ENCODE peak calls at places on chromosomes 2 and 18, in ten cellular contexts. Y is Peyer's patch, Q is mammary epithelial cell, T is pancreas, C is thoracic aorta, L is lung, G is stomach, V is astrocyte, D is cardiac muscle cell, N is body of pancreas. H is an unnamed sample. For H3K4me1, the result is how much of the 10 kb centered on the place peaks cover.

GRCh38 chr2:19850056-19850455 is 51.7 kb downstream of the TTC32 start:
- DNase-seq in Y (no peak), Q (no peak), T (no peak), C (no peak), L (no peak), G (no peak), V (no peak), D (no peak), N (no peak), H (no peak)

GRCh38 chr2:32495139-32495538 is 132.7 kb upstream of the TTC27 start:
- DNase-seq in Y (no peak), Q (no peak), T (no peak), C (no peak), L (no peak), G (no peak), V (peak), D (no peak), N (no peak), H (no peak)

GRCh38 chr2:69449906-69450305 is 12.7 kb upstream of the NFU1 start:
- DNase-seq in Y (no peak), Q (no peak), T (no peak), C (no peak), L (no peak), G (no peak), V (peak), D (no peak), N (no peak), H (peak)

GRCh38 chr2:108593547-108594098 is 59.4 kb downstream of the LIMS1 start:
- DNase-seq in Y (no peak), Q (peak), T (no peak), C (no peak), L (no peak), G (no peak), V (peak), D (peak), N (no peak), H (peak)

GRCh38 chr2:24421668-24422067 is 61.3 kb upstream of the ITSN2 start:
- DNase-seq in Y (peak), Q (peak), T (no peak), C (no peak), L (peak), G (peak), V (peak), D (peak), N (peak), H (no peak)

GRCh38 chr2:177164131-177164530 is 48.5 kb upstream of the HNRNPA3 start:
- DNase-seq in Y (no peak), Q (no peak), T (no peak), C (no peak), L (no peak), G (no peak), V (no peak), D (peak), N (no peak), H (no peak)

GRCh38 chr2:70124983-70125480 is 37.8 kb downstream of the PCBP1 start:
- DNase-seq in Y (peak), Q (no peak), T (peak), C (no peak), L (peak), G (peak), V (no peak), D (peak), N (peak), H (peak)

GRCh38 chr2:9765611-9766531 is 77.4 kb upstream of the TAF1B start:
- DNase-seq in Y (peak), Q (peak), T (no peak), C (no peak), L (no peak), G (no peak), V (no peak), D (peak), N (no peak), H (peak)

GRCh38 chr18:54608008-54608642 is 17.1 kb downstream of the DYNAP start:
- DNase-seq in Y (no peak), Q (peak), T (no peak), C (no peak), L (no peak), G (no peak), V (peak), D (peak), N (no peak), H (no peak)

GRCh38 chr2:241161646-241162281 is 11.5 kb downstream of the PPP1R7 start:
- DNase-seq in Y (peak), Q (peak), T (no peak), C (peak), L (peak), G (peak), V (peak), D (peak), N (peak), H (peak)

GRCh38 chr2:240182966-240183365 is 42.5 kb upstream of the OTOS start:
- DNase-seq in Y (no peak), Q (no peak), T (no peak), C (no peak), L (no peak), G (no peak), V (no peak), D (no peak), N (no peak), H (no peak)

GRCh38 chr2:226911932-226912331 is 76.1 kb downstream of the RHBDD1 start:
- DNase-seq in Y (no peak), Q (peak), T (no peak), C (no peak), L (no peak), G (no peak), V (peak), D (peak), N (no peak), H (no peak)

GRCh38 chr2:168336786-168337388 is 89.5 kb upstream of the STK39 start:
- DNase-seq in Y (peak), Q (peak), T (peak), C (no peak), L (peak), G (peak), V (peak), D (no peak), N (peak), H (no peak)

GRCh38 chr2:66789741-66790140 is 354.8 kb downstream of the MEIS1 start:
- DNase-seq in Y (no peak), Q (peak), T (no peak), C (no peak), L (no peak), G (no peak), V (peak), D (no peak), N (no peak), H (no peak)

GRCh38 chr18:42745171-42745570 is 370.3 kb downstream of the RIT2 start:
- DNase-seq in Y (no peak), Q (no peak), T (no peak), C (no peak), L (no peak), G (no peak), V (no peak), D (no peak), N (no peak), H (no peak)
- TF ChIP-seq CTCF in Y (no peak), Q (no peak), T (no peak), C (no peak), L (no peak), G (no peak), V (no peak), D (no peak), N (no peak), H (no peak)

GRCh38 chr18:23405626-23406025 is 47.5 kb upstream of the RIOK3 start:
- DNase-seq in Y (no peak), Q (no peak), T (no peak), C (no peak), L (no peak), G (no peak), V (no peak), D (no peak), N (no peak), H (no peak)
- H3K4me1 ChIP-seq in Y (under half), Q (under half), T (under half), C (under half), L (under half), G (under half), V (under half), D (under half), N (under half), H (under half)

GRCh38 chr18:62183578-62184195 is 3.2 kb downstream of the PIGN start:
- DNase-seq in Y (no peak), Q (peak), T (no peak), C (no peak), L (peak), G (no peak), V (peak), D (peak), N (peak), H (no peak)

GRCh38 chr18:62186656-62187542 is at the start of the genes PIGN and RELCH:
- DNase-seq in Y (peak), Q (peak), T (peak), C (peak), L (peak), G (peak), V (peak), D (peak), N (peak), H (peak)

GRCh38 chr18:62182220-62182619 is 4.6 kb downstream of the PIGN start:
- DNase-seq in Y (no peak), Q (no peak), T (no peak), C (no peak), L (no peak), G (no peak), V (no peak), D (no peak), N (no peak), H (no peak)

GRCh38 chr18:62189208-62189607 is 2.2 kb downstream of the RELCH start:
- DNase-seq in Y (no peak), Q (no peak), T (no peak), C (no peak), L (no peak), G (no peak), V (no peak), D (no peak), N (no peak), H (no peak)

DNA sequence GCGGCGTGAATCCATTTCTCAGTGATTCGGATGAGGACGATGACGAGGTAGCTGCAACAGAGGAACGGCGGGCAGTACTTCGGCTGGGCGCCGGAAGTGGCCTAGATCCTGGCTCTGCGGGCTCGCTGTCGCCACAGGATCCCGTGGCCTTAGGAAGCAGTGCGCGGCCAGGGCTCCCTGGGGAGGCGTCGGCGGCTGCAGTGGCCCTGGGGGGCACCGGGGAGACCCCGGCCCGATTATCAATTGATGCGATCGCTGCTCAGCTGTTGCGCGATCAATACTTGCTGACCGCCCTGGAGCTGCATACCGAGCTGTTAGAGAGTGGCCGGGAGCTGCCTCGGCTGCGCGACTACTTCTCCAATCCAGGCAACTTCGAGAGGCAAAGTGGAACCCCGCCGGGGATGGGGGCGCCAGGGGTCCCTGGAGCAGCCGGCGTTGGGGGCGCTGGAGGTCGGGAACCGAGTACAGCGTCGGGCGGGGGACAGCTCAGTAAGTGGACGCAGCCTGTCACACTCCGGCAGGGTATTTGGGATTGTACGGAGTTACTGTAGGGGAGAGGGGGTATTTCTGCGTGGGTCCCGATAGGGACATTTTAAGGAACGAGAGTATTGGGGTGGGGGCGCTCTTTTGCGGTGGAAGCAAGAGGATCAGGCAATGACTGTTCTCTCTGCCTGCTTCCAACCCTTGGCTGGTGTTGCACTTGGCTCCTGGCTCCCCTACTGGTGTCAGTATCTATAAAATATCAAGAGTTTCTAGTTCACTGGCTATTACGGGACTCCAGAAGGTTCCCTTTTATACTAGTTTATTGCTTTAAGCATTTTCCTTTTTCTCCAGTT is 706 bp downstream of the RELCH start:
- DNase-seq in Y (peak), Q (peak), T (peak), C (no peak), L (peak), G (peak), V (peak), D (peak), N (peak), H (peak)
- TF ChIP-seq CTCF in Y (peak), Q (no peak), T (no peak), C (peak), L (no peak), G (no peak), V (peak), D (no peak), N (no peak), H (peak)

DNA sequence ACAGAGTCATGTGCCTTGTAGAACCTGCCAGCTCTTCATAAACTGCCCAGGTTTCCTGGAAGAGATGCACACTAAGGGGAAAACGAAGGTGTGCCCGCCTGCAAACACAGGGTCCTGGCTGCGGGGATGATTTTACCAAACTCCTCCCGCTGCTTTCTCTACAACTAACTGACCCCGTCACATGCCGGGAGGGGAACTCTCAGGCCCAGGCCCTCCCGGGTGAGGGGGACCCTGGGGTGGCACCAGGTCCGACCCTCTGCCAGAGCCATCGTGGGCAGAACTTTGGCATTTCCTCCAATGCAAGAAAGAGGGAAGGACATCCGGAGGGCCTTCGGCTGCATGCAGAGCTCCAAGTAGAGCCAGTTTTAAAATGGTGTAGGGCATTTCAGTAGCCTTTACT is 28.6 kb downstream of the CAPN13 start:
- DNase-seq in Y (no peak), Q (no peak), T (no peak), C (no peak), L (peak), G (peak), V (no peak), D (no peak), N (no peak), H (no peak)
- H3K4me1 ChIP-seq in Y (under half), Q (under half), T (under half), C (under half), L (under half), G (under half), V (under half), D (under half), N (under half), H (under half)

DNA sequence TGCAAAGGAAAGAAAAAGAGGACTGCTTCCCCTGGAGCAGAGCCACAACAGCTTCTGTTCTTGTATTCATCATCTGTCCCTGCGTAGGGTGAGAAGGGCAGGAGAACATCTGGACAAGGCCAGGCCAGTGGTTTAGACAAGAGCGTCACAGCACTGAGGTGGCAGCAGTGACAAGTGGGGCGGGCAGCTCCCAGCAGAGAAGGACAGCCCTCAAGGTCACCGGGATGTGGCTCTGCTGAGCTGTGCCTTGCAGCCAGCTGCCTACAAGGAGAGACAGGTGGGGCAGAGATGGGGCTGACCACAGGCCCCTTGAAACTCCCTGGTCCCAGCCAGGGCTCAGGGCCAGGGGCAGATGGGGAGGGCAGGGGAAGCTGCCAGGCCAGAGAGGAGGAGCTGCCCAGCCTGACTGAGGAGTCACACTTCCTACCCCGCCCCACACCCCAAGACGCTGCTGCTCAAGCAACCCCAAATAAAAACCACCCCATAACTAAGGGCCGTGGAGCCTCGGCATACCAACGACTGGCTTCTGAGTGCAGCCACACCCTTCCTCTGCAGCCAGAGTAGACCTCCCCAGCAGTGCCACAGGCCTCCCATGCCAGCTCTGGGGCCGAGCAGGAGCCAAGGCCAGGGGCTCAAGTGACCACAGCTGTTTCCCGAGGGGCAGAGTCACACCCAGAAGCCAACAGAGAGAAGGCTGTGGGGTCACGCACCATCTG is 5.4 kb downstream of the RAB11FIP5 start:
- DNase-seq in Y (peak), Q (no peak), T (peak), C (no peak), L (no peak), G (no peak), V (no peak), D (no peak), N (peak), H (peak)
- TF ChIP-seq CTCF in Y (no peak), Q (no peak), T (no peak), C (no peak), L (no peak), G (no peak), V (no peak), D (no peak), N (no peak), H (no peak)

GRCh38 chr18:31671951-31672350 is 12.4 kb downstream of the B4GALT6 start:
- DNase-seq in Y (no peak), Q (no peak), T (no peak), C (no peak), L (no peak), G (no peak), V (no peak), D (peak), N (no peak), H (no peak)

GRCh38 chr18:31678425-31678824 is 6.0 kb downstream of the B4GALT6 start:
- DNase-seq in Y (no peak), Q (no peak), T (no peak), C (no peak), L (no peak), G (no peak), V (no peak), D (no peak), N (no peak), H (no peak)

GRCh38 chr18:31672628-31673027 is 11.8 kb downstream of the B4GALT6 start:
- DNase-seq in Y (no peak), Q (no peak), T (no peak), C (no peak), L (no peak), G (no peak), V (no peak), D (no peak), N (no peak), H (no peak)

GRCh38 chr18:31677592-31677991 is 6.8 kb downstream of the B4GALT6 start:
- DNase-seq in Y (no peak), Q (no peak), T (no peak), C (no peak), L (no peak), G (no peak), V (no peak), D (no peak), N (no peak), H (no peak)

DNA sequence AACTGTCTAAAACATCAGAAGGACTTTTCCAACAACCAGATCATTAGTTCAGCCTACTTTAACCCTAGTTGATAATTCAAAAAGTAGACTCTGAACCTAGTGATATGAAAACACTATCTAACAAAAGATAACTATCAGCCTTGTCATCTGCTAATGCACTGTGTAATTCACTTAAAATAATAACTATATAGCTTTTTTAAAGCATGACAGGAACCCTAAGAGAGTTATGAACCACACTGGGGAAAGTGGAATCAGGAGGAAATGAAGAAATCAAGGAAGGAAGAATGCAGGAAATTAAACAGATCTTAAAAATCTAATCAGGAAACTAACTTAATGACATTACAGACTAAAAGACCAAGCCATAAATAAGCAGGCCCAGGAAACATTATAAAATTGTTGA is 9.0 kb downstream of the B4GALT6 start:
- DNase-seq in Y (no peak), Q (no peak), T (no peak), C (no peak), L (no peak), G (no peak), V (no peak), D (no peak), N (no peak), H (no peak)
- H3K4me1 ChIP-seq in Y (under half), Q (under half), T (under half), C (under half), L (under half), G (under half), V (under half), D (under half), N (under half), H (under half)

DNA sequence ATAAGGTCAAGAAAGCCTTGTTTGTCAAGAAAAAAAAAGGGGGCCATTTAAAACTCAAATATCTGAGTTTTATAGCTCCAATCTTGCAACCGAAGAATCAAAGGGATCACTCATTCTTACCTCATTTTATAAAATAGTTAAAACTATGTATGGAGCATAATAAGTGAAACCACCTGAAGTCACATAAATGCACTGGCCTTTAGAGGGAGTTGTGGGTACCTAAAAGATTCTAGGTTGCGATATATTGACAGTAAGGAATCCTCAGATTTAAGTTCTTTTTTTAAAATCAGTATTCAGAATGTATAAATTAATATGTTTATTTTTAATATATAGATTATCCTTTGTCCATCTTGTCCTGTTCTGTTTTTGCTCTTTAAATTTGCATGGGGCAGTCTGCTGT is 3.4 kb downstream of the ARHGAP28 start:
- DNase-seq in Y (no peak), Q (no peak), T (no peak), C (no peak), L (no peak), G (no peak), V (no peak), D (no peak), N (no peak), H (no peak)
- TF ChIP-seq CTCF in Y (no peak), Q (peak), T (no peak), C (no peak), L (no peak), G (no peak), V (no peak), D (peak), N (no peak), H (no peak)

GRCh38 chr2:233838726-233839446 is 15.4 kb downstream of the HJURP start:
- DNase-seq in Y (peak), Q (no peak), T (no peak), C (no peak), L (no peak), G (peak), V (no peak), D (no peak), N (no peak), H (peak)
- H3K4me1 ChIP-seq in Y (under half), Q (under half), T (under half), C (under half), L (under half), G (under half), V (under half), D (under half), N (under half), H (under half)

GRCh38 chr18:58965291-58965929 is 100.7 kb downstream of the ZNF532 start:
- DNase-seq in Y (no peak), Q (no peak), T (no peak), C (no peak), L (no peak), G (no peak), V (no peak), D (no peak), N (no peak), H (no peak)
- TF ChIP-seq CTCF in Y (no peak), Q (no peak), T (no peak), C (no peak), L (no peak), G (no peak), V (no peak), D (no peak), N (no peak), H (no peak)